ENCODE peak calls at places on chromosomes 16 and 17, in nine cellular contexts. One of them, this sample, is unnamed.

GRCh38 chr17:56009795-56010715 is 143.2 kb upstream of the ANKFN1 start:
- DNase-seq in fibroblast of the aortic adventitia: no peak
- DNase-seq in stomach: no peak
- DNase-seq in astrocyte of the spinal cord: no peak
- DNase-seq in cardiac muscle cell: no peak
- DNase-seq in ovary: no peak
- DNase-seq in fibroblast of lung: no peak
- DNase-seq in GM13976: no peak
- DNase-seq in heart right ventricle: no peak
- DNase-seq in this sample: no peak

GRCh38 chr16:28587386-28587785 is 9.5 kb downstream of the SULT1A2 start:
- DNase-seq in GM13976: no peak
- DNase-seq in astrocyte of the spinal cord: no peak
- DNase-seq in fibroblast of the aortic adventitia: no peak
- DNase-seq in cardiac muscle cell: no peak
- DNase-seq in heart right ventricle: no peak
- DNase-seq in stomach: no peak
- DNase-seq in fibroblast of lung: no peak
- DNase-seq in ovary: no peak
- DNase-seq in this sample: no peak

GRCh38 chr17:41692722-41693521 is 4.2 kb downstream of the EIF1 start:
- DNase-seq in cardiac muscle cell: no peak
- DNase-seq in stomach: no peak
- DNase-seq in astrocyte of the spinal cord: no peak
- DNase-seq in GM13976: no peak
- DNase-seq in ovary: no peak
- DNase-seq in fibroblast of the aortic adventitia: peak; percentile 45
- DNase-seq in fibroblast of lung: no peak
- DNase-seq in heart right ventricle: no peak
- DNase-seq in this sample: no peak

GRCh38 chr17:41419712-41420111 is 4.7 kb downstream of the KRT37 start:
- DNase-seq in heart right ventricle: no peak
- DNase-seq in ovary: no peak
- DNase-seq in fibroblast of the aortic adventitia: no peak
- DNase-seq in stomach: no peak
- DNase-seq in fibroblast of lung: no peak
- DNase-seq in astrocyte of the spinal cord: no peak
- DNase-seq in GM13976: no peak
- DNase-seq in cardiac muscle cell: no peak
- DNase-seq in this sample: no peak

GRCh38 chr16:24853830-24854229 is 8.1 kb downstream of the SLC5A11 start:
- DNase-seq in GM13976: no peak
- DNase-seq in fibroblast of the aortic adventitia: peak; percentile 66
- DNase-seq in fibroblast of lung: peak; percentile 49
- DNase-seq in stomach: no peak
- DNase-seq in ovary: peak; percentile 49
- DNase-seq in cardiac muscle cell: peak; percentile 73
- DNase-seq in heart right ventricle: no peak
- DNase-seq in astrocyte of the spinal cord: peak; percentile 12
- DNase-seq in this sample: no peak

GRCh38 chr17:13563916-13564315 is 37.8 kb downstream of the HS3ST3A1 start:
- DNase-seq in heart right ventricle: no peak
- DNase-seq in stomach: no peak
- DNase-seq in astrocyte of the spinal cord: no peak
- DNase-seq in fibroblast of the aortic adventitia: no peak
- DNase-seq in fibroblast of lung: no peak
- DNase-seq in cardiac muscle cell: peak; percentile 41
- DNase-seq in ovary: no peak
- DNase-seq in GM13976: no peak
- DNase-seq in this sample: no peak

GRCh38 chr16:29674188-29674587 is 4.8 kb upstream of the QPRT start:
- DNase-seq in astrocyte of the spinal cord: peak; percentile 32
- DNase-seq in GM13976: peak; percentile 7
- DNase-seq in heart right ventricle: peak; percentile 43
- DNase-seq in cardiac muscle cell: peak; percentile 88
- DNase-seq in fibroblast of lung: peak; percentile 61
- DNase-seq in ovary: peak; percentile 89
- DNase-seq in stomach: no peak
- DNase-seq in fibroblast of the aortic adventitia: peak; percentile 47
- DNase-seq in this sample: no peak

GRCh38 chr16:48076455-48077012 is 79.3 kb downstream of the ABCC12 start:
- DNase-seq in ovary: no peak
- DNase-seq in stomach: no peak
- DNase-seq in GM13976: no peak
- DNase-seq in fibroblast of the aortic adventitia: peak; percentile 69
- DNase-seq in astrocyte of the spinal cord: peak; percentile 76
- DNase-seq in heart right ventricle: no peak
- DNase-seq in fibroblast of lung: peak; percentile 58
- DNase-seq in cardiac muscle cell: no peak
- DNase-seq in this sample: no peak

GRCh38 chr17:68433211-68433610 is 24.1 kb downstream of the WIPI1 start:
- DNase-seq in fibroblast of the aortic adventitia: no peak
- DNase-seq in ovary: no peak
- DNase-seq in astrocyte of the spinal cord: no peak
- DNase-seq in cardiac muscle cell: no peak
- DNase-seq in heart right ventricle: no peak
- DNase-seq in fibroblast of lung: no peak
- DNase-seq in stomach: no peak
- DNase-seq in GM13976: no peak
- DNase-seq in this sample: no peak

GRCh38 chr17:62188713-62189112 is 123.6 kb upstream of the MED13 start:
- DNase-seq in cardiac muscle cell: no peak
- DNase-seq in fibroblast of lung: no peak
- DNase-seq in astrocyte of the spinal cord: no peak
- DNase-seq in GM13976: no peak
- DNase-seq in fibroblast of the aortic adventitia: peak; percentile 6
- DNase-seq in heart right ventricle: no peak
- DNase-seq in ovary: no peak
- DNase-seq in stomach: peak; percentile 38
- DNase-seq in this sample: peak; percentile 15

GRCh38 chr16:31215287-31216115 is 1.4 kb downstream of the PYDC1 start:
- DNase-seq in astrocyte of the spinal cord: peak; percentile 18
- DNase-seq in fibroblast of the aortic adventitia: peak; percentile 64
- DNase-seq in cardiac muscle cell: peak; percentile 77
- DNase-seq in GM13976: peak; percentile 72
- DNase-seq in heart right ventricle: peak; percentile 49
- DNase-seq in ovary: no peak
- DNase-seq in stomach: peak; percentile 64
- DNase-seq in fibroblast of lung: peak; percentile 71
- DNase-seq in this sample: peak; percentile 78

GRCh38 chr17:81641825-81642489 is 5.0 kb downstream of the TSPAN10 start:
- DNase-seq in astrocyte of the spinal cord: peak; percentile 47
- DNase-seq in fibroblast of lung: peak; percentile 75
- DNase-seq in heart right ventricle: no peak
- DNase-seq in cardiac muscle cell: peak; percentile 36
- DNase-seq in fibroblast of the aortic adventitia: peak; percentile 49
- DNase-seq in stomach: no peak
- DNase-seq in ovary: no peak
- DNase-seq in GM13976: no peak
- DNase-seq in this sample: no peak

GRCh38 chr16:89149386-89149785 is 22.2 kb upstream of the CDH15 start:
- DNase-seq in fibroblast of the aortic adventitia: no peak
- DNase-seq in ovary: no peak
- DNase-seq in astrocyte of the spinal cord: no peak
- DNase-seq in stomach: no peak
- DNase-seq in GM13976: no peak
- DNase-seq in fibroblast of lung: no peak
- DNase-seq in cardiac muscle cell: no peak
- DNase-seq in heart right ventricle: no peak
- DNase-seq in this sample: no peak

GRCh38 chr16:2825899-2826298 is 4.2 kb upstream of the ZG16B start:
- DNase-seq in fibroblast of lung: no peak
- DNase-seq in cardiac muscle cell: no peak
- DNase-seq in heart right ventricle: no peak
- DNase-seq in ovary: no peak
- DNase-seq in stomach: no peak
- DNase-seq in fibroblast of the aortic adventitia: no peak
- DNase-seq in astrocyte of the spinal cord: no peak
- DNase-seq in GM13976: no peak
- DNase-seq in this sample: no peak

GRCh38 chr16:1152651-1153259 is at the start of gene CACNA1H:
- DNase-seq in cardiac muscle cell: no peak
- DNase-seq in fibroblast of the aortic adventitia: no peak
- DNase-seq in ovary: peak; percentile 92
- DNase-seq in fibroblast of lung: peak; percentile 11
- DNase-seq in stomach: no peak
- DNase-seq in GM13976: peak; percentile 71
- DNase-seq in heart right ventricle: peak; percentile 21
- DNase-seq in astrocyte of the spinal cord: no peak
- DNase-seq in this sample: peak; percentile 82

GRCh38 chr16:76639685-76640289 is 362.6 kb downstream of the CNTNAP4 start:
- DNase-seq in GM13976: no peak
- DNase-seq in heart right ventricle: no peak
- DNase-seq in fibroblast of lung: peak; percentile 0
- DNase-seq in astrocyte of the spinal cord: peak; percentile 7
- DNase-seq in cardiac muscle cell: peak; percentile 44
- DNase-seq in ovary: no peak
- DNase-seq in fibroblast of the aortic adventitia: peak; percentile 7
- DNase-seq in stomach: no peak
- DNase-seq in this sample: no peak

DNA sequence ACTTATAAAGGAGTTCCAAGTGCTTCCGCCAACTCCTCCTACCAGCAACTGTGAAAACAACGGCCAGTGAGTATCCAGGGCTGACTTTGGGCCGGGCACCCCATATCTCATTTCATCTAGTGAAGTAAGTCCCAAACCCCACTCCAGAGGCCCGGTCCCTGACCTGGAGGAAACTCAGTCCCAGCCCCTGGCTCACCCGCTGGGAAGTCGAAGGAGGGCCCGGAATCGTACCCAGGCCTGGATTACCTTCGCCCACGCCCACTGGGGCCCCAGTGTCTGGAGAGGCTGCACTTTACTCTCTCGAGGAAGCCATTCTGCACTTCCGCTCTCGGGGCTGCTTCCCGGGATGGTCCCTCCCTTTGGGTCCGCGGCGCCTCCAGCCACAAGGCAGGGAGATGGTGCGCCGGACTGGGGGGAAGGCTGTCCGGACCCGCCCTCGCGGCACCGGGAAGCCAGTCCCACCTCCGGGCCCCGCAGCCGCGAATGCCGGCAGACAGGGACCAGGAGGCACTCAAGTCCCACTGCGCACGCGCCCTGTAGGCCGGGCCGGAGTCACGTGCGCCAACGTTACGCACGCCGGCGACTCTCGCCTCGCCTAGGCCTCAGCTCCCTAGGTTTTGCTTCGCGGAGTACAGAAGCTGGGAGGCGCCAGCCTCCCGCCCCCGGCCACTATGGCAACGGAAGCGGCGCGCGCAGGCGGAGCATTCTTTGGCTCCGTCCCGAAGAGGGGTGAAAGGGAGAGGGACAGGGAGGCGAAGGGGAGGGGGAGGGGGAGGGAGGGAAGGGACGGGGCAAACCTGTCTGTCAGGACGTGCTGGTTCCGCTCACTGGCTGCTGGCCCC is at the start of gene CMTR2:
- DNase-seq in astrocyte of the spinal cord: peak; percentile 97
- DNase-seq in GM13976: peak; percentile 96
- DNase-seq in heart right ventricle: peak; percentile 93
- DNase-seq in ovary: peak; percentile 93
- DNase-seq in stomach: peak; percentile 96
- DNase-seq in cardiac muscle cell: peak; percentile 99
- DNase-seq in fibroblast of the aortic adventitia: peak; percentile 96
- DNase-seq in fibroblast of lung: peak; percentile 96
- DNase-seq in this sample: peak; percentile 95
- TF ChIP-seq CTCF in astrocyte of the spinal cord: no peak
- TF ChIP-seq CTCF in GM13976: no peak
- TF ChIP-seq CTCF in heart right ventricle: no peak
- TF ChIP-seq CTCF in ovary: no peak
- TF ChIP-seq CTCF in stomach: no peak
- TF ChIP-seq CTCF in cardiac muscle cell: no peak
- TF ChIP-seq CTCF in fibroblast of the aortic adventitia: no peak
- TF ChIP-seq CTCF in fibroblast of lung: no peak
- TF ChIP-seq CTCF in this sample: no peak

GRCh38 chr16:81214745-81215166 is 23.7 kb upstream of the BCO1 start:
- DNase-seq in fibroblast of lung: no peak
- DNase-seq in stomach: peak; percentile 38
- DNase-seq in fibroblast of the aortic adventitia: peak; percentile 15
- DNase-seq in heart right ventricle: no peak
- DNase-seq in GM13976: peak; percentile 46
- DNase-seq in astrocyte of the spinal cord: no peak
- DNase-seq in cardiac muscle cell: peak; percentile 48
- DNase-seq in ovary: no peak
- DNase-seq in this sample: no peak
- TF ChIP-seq CTCF in fibroblast of lung: peak; percentile 45
- TF ChIP-seq CTCF in stomach: no peak
- TF ChIP-seq CTCF in fibroblast of the aortic adventitia: peak; percentile 50
- TF ChIP-seq CTCF in heart right ventricle: peak; percentile 30
- TF ChIP-seq CTCF in GM13976: no peak
- TF ChIP-seq CTCF in astrocyte of the spinal cord: peak; percentile 45
- TF ChIP-seq CTCF in cardiac muscle cell: peak; percentile 65
- TF ChIP-seq CTCF in ovary: no peak
- TF ChIP-seq CTCF in this sample: peak; percentile 34

GRCh38 chr17:63985387-63986140 is 12.6 kb upstream of the PRR29 start:
- DNase-seq in stomach: no peak
- DNase-seq in ovary: no peak
- DNase-seq in fibroblast of the aortic adventitia: no peak
- DNase-seq in cardiac muscle cell: no peak
- DNase-seq in GM13976: no peak
- DNase-seq in fibroblast of lung: no peak
- DNase-seq in astrocyte of the spinal cord: no peak
- DNase-seq in heart right ventricle: no peak
- DNase-seq in this sample: no peak
- TF ChIP-seq CTCF in stomach: no peak
- TF ChIP-seq CTCF in ovary: no peak
- TF ChIP-seq CTCF in fibroblast of the aortic adventitia: no peak
- TF ChIP-seq CTCF in cardiac muscle cell: no peak
- TF ChIP-seq CTCF in GM13976: no peak
- TF ChIP-seq CTCF in fibroblast of lung: no peak
- TF ChIP-seq CTCF in astrocyte of the spinal cord: no peak
- TF ChIP-seq CTCF in heart right ventricle: no peak
- TF ChIP-seq CTCF in this sample: no peak

GRCh38 chr16:23080329-23080728 is 68.9 kb downstream of the USP31 start:
- DNase-seq in fibroblast of lung: no peak
- DNase-seq in heart right ventricle: no peak
- DNase-seq in ovary: no peak
- DNase-seq in GM13976: no peak
- DNase-seq in stomach: no peak
- DNase-seq in astrocyte of the spinal cord: no peak
- DNase-seq in fibroblast of the aortic adventitia: no peak
- DNase-seq in cardiac muscle cell: no peak
- DNase-seq in this sample: no peak

GRCh38 chr16:23080747-23081146 is 68.5 kb downstream of the USP31 start:
- DNase-seq in stomach: no peak
- DNase-seq in heart right ventricle: no peak
- DNase-seq in fibroblast of the aortic adventitia: no peak
- DNase-seq in fibroblast of lung: peak; percentile 6
- DNase-seq in astrocyte of the spinal cord: no peak
- DNase-seq in GM13976: no peak
- DNase-seq in cardiac muscle cell: no peak
- DNase-seq in ovary: no peak
- DNase-seq in this sample: no peak

GRCh38 chr16:23079683-23080221 is 69.5 kb downstream of the USP31 start:
- DNase-seq in fibroblast of lung: no peak
- DNase-seq in fibroblast of the aortic adventitia: no peak
- DNase-seq in stomach: no peak
- DNase-seq in GM13976: no peak
- DNase-seq in cardiac muscle cell: no peak
- DNase-seq in ovary: no peak
- DNase-seq in heart right ventricle: no peak
- DNase-seq in astrocyte of the spinal cord: peak; percentile 13
- DNase-seq in this sample: no peak

GRCh38 chr16:23082161-23082788 is 67.0 kb downstream of the USP31 start:
- DNase-seq in GM13976: no peak
- DNase-seq in fibroblast of lung: peak; percentile 23
- DNase-seq in stomach: no peak
- DNase-seq in heart right ventricle: peak; percentile 38
- DNase-seq in fibroblast of the aortic adventitia: no peak
- DNase-seq in cardiac muscle cell: no peak
- DNase-seq in ovary: no peak
- DNase-seq in astrocyte of the spinal cord: no peak
- DNase-seq in this sample: no peak

GRCh38 chr16:23081675-23082119 is 67.6 kb downstream of the USP31 start:
- DNase-seq in fibroblast of lung: peak; percentile 90
- DNase-seq in cardiac muscle cell: peak; percentile 24
- DNase-seq in stomach: no peak
- DNase-seq in fibroblast of the aortic adventitia: peak; percentile 76
- DNase-seq in heart right ventricle: no peak
- DNase-seq in GM13976: no peak
- DNase-seq in ovary: no peak
- DNase-seq in astrocyte of the spinal cord: peak; percentile 84
- DNase-seq in this sample: no peak
- TF ChIP-seq CTCF in fibroblast of lung: no peak
- TF ChIP-seq CTCF in cardiac muscle cell: no peak
- TF ChIP-seq CTCF in stomach: no peak
- TF ChIP-seq CTCF in fibroblast of the aortic adventitia: no peak
- TF ChIP-seq CTCF in heart right ventricle: no peak
- TF ChIP-seq CTCF in GM13976: no peak
- TF ChIP-seq CTCF in ovary: no peak
- TF ChIP-seq CTCF in astrocyte of the spinal cord: peak; percentile 26
- TF ChIP-seq CTCF in this sample: no peak